ENCODE peak calls at places on chromosome 7, in four cellular contexts. V, M, T and S are unnamed samples.

GRCh38 chr7:148011753-148012152 is 578.8 kb upstream of the C7orf33 start:
- DNase-seq in V (no peak), M (no peak), T (no peak), S (peak; percentile 71)

GRCh38 chr7:98211221-98211675 is at the start of gene BHLHA15:
- DNase-seq in V (peak; percentile 91), T (peak; percentile 71), M (peak; percentile 24), S (no peak)

GRCh38 chr7:14125998-14126397 is 136.5 kb upstream of the ETV1 start:
- DNase-seq in T (no peak), V (no peak), M (no peak), S (no peak)

GRCh38 chr7:108973075-108973474 is 403.4 kb downstream of the DNAJB9 start:
- DNase-seq in T (no peak), V (peak; percentile 41), M (no peak), S (peak; percentile 30)

GRCh38 chr7:117990834-117991233 is 117.6 kb upstream of the CTTNBP2 start:
- DNase-seq in T (no peak), V (no peak), M (no peak), S (no peak)

GRCh38 chr7:92609921-92610518 is 19.8 kb upstream of the FAM133B start:
- DNase-seq in M (no peak), T (no peak), V (peak; percentile 43), S (no peak)

GRCh38 chr7:98831641-98832221 is 38.1 kb downstream of the TMEM130 start:
- DNase-seq in V (peak; percentile 69), T (peak; percentile 75), M (peak; percentile 21), S (no peak)

GRCh38 chr7:131276736-131277135 is 50.9 kb upstream of the MKLN1 start:
- DNase-seq in V (no peak), M (no peak), T (no peak), S (no peak)

GRCh38 chr7:123864966-123865365 is 20.0 kb downstream of the HYAL4 start:
- DNase-seq in T (no peak), M (no peak), V (no peak), S (no peak)

GRCh38 chr7:30975257-30975899 is 11.6 kb downstream of the GHRHR start:
- DNase-seq in M (no peak), V (peak; percentile 9), T (no peak), S (no peak)

GRCh38 chr7:44324204-44325126 is 929 bp downstream of the CAMK2B start:
- DNase-seq in T (no peak), M (no peak), V (peak; percentile 51), S (no peak)

GRCh38 chr7:34727464-34727995 is 69.5 kb downstream of the NPSR1 start:
- DNase-seq in M (no peak), T (no peak), V (no peak), S (no peak)

GRCh38 chr7:102129636-102130370 is 156.9 kb upstream of the SH2B2 start:
- DNase-seq in M (no peak), V (no peak), T (no peak), S (no peak)

GRCh38 chr7:95687759-95688343 is 84.5 kb upstream of the DYNC1I1 start:
- DNase-seq in M (peak; percentile 44), T (no peak), V (no peak), S (peak; percentile 39)
- TF ChIP-seq YY1 in M (no peak), T (no peak), V (no peak), S (no peak)

DNA sequence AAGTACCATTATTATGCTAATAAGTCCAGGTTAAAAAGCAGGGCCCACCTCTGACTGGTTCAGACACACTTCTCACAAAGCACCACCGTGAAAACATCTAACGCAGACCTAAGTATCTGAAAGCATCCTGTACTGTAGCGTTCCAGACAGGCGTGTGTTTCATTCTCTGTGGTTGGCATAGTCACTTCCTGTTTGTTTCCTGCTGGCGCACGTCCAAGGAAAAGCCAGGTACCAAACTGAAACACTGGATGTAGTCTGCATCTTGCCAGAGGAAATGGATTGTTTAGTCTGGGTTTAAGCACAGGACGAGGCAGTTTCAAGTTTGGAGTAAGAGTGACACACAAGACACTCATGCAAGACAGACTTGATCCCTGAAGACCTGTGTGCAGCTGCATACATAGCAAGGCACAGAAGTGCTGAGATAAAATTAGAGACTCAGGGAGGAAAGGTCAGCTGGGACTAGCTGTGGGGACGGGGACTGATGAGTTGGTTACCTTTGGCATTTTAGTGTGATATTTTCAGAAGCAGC is 23.3 kb downstream of the BPGM start:
- DNase-seq in T (no peak), M (no peak), V (peak; percentile 67), S (no peak)
- TF ChIP-seq YY1 in T (no peak), M (no peak), V (no peak), S (no peak)

DNA sequence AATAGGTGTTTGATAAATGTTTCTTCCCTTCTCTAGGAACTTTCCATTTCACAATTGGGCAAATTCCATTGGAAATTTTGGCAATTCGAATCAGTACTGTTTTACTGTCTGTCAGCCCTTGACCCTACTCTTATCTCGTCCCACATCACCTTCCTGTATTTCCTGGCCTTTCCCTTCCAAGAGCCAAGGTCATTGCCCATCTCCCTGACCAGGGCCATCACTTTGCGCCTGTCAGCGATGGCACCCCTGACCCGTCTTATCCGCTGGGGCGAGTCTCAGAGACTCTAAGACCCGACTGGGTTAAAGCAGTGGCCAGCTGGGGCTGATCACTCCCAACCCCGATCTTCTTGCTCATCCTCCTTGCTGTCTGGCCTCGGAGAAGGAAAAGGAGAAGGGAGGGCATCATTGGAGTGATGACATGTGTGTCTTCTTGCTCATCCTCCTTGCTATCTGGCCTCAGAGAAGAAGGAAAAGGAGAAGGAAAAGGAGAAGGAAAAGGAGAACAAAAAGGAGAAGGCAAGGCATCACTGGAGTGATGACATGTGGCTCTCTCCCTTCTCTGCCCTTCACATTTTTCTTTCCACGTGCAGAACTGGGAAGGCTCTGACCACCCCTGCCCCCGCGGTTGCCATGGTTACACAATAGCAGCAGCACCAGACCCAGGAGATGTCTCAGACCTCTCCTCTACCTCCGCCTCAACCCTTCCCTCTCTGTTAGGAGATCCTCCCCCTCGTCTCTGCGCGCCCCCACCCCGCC is 2.1 kb downstream of the SEMA3D start:
- DNase-seq in V (peak; percentile 59), M (no peak), T (no peak), S (peak; percentile 13)
- TF ChIP-seq YY1 in V (no peak), M (no peak), T (no peak), S (no peak)

DNA sequence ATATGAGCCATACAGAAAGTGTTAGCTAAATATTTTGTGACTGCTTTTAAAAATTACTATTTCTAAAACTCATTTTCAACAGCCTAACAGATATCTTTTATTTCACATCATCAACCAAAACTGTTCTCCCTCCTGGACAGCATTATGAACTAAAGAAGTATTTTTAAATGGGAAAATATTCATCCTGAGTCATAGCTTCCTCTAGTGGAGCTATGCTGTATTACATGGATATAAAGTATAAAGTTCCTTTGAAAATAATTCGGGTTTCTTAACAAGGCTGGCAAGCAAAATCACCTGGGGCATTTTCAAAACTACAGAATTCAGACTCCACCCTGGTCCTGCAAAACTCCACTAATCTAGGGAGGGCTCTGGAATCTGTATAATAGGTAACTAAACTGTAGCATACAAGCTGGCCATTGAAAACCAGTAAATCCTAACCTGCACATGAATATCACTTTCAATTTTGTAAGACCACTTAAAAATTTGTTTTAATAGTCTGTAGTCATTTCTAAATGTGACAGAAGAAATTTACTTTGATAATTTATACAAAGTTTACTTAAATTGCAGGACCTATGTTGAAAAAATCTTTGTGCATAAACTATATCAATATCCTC is 53.5 kb downstream of the SCIN start:
- DNase-seq in T (peak; percentile 19), V (peak; percentile 29), M (no peak), S (peak; percentile 13)
- TF ChIP-seq YY1 in T (no peak), V (no peak), M (no peak), S (no peak)

GRCh38 chr7:85896531-85896930 is 709.7 kb upstream of the SEMA3D start:
- DNase-seq in T (no peak), V (no peak), M (no peak), S (no peak)
- TF ChIP-seq YY1 in T (no peak), V (no peak), M (no peak), S (no peak)

DNA sequence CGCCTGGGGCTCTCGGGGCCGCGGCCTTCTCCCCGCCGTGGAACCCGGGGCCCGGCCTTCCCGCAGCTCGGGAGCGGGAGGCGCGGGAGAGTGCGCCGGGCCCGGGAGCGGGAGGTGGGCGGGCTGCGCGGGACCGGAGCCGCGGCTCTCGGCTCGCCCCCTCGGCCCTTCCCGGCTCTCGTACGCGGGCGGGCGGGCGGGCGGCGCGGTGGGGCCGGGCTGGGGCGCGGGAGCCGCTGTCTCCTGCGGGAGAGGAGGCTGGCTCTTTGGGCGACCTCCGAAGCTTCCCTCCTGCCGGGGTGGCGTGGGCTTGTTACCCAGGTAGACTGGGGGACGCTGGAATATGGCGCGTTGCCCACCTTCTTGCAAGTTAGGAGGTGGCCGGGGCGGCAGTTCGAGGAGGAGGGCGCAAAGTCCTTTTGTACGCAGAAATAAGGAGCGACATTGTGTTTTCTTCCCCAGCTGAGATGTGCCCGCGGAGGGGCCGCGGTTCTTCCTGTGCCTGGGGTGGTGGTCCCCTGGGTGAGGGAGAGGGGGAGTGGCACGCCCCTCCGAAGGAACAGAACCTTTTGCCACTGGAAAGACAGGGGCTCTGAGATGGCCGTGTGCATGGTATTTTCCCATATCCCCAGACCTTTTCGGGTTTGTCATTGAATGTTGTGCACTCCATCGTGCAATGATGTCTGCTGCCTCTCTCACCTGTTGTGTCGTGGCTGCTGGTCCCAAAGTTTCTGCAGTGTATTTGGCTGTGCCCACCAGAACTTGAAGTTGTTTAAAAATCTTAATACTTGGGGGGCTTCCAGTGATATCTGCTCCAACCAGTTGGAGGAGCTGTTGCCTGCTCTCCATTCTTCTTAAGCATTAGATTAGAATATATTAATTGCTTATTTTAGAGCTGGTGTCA is 844 bp downstream of the NRF1 start:
- DNase-seq in T (no peak), V (peak; percentile 66), M (no peak), S (no peak)
- TF ChIP-seq YY1 in T (no peak), V (no peak), M (no peak), S (no peak)

GRCh38 chr7:138282997-138283396 is 177.1 kb upstream of the TRIM24 start:
- DNase-seq in M (no peak), V (no peak), T (no peak), S (no peak)
- TF ChIP-seq YY1 in M (no peak), V (no peak), T (no peak), S (no peak)